ENCODE peak calls at places on chromosomes 1 and 21, in nine cellular contexts. T, B, O, Z, R, V, A, F and I are unnamed samples.

GRCh38 chr21:16570856-16571255 is 841.1 kb downstream of the USP25 start:
- DNase-seq in T (no peak), B (no peak), O (no peak), Z (no peak), R (no peak), V (no peak), A (no peak), F (no peak), I (no peak)

GRCh38 chr1:210558302-210558701 is 229.6 kb downstream of the HHAT start:
- DNase-seq in T (peak; percentile 12), B (peak; percentile 0), O (no peak), Z (no peak), R (no peak), V (peak; percentile 87), A (no peak), F (no peak), I (peak; percentile 67)

GRCh38 chr1:194658090-194658439 is 1471.7 kb upstream of the B3GALT2 start:
- DNase-seq in T (peak; percentile 75), B (no peak), O (peak; percentile 48), Z (no peak), R (no peak), V (no peak), A (no peak), F (no peak), I (no peak)

GRCh38 chr1:172278478-172278877 is 142.0 kb upstream of the C1orf105 start:
- DNase-seq in T (peak; percentile 39), B (no peak), O (peak; percentile 85), Z (no peak), R (no peak), V (no peak), A (peak; percentile 63), F (no peak), I (no peak)

GRCh38 chr21:40841524-40842196 is 5.3 kb downstream of the DSCAM start:
- DNase-seq in T (peak; percentile 18), B (peak; percentile 82), O (peak; percentile 79), Z (no peak), R (peak; percentile 34), V (peak; percentile 72), A (peak; percentile 10), F (no peak), I (peak; percentile 61)

GRCh38 chr1:18484276-18484675 is 3.5 kb downstream of the KLHDC7A start:
- DNase-seq in T (no peak), B (no peak), O (no peak), Z (no peak), R (no peak), V (no peak), A (no peak), F (no peak), I (no peak)

GRCh38 chr1:204250428-204251030 is 36.7 kb upstream of the GOLT1A start:
- DNase-seq in T (no peak), B (no peak), O (no peak), Z (no peak), R (no peak), V (no peak), A (no peak), F (no peak), I (no peak)

GRCh38 chr1:197614916-197615692 is 160.2 kb downstream of the DENND1B start:
- DNase-seq in T (peak; percentile 49), B (peak; percentile 4), O (peak; percentile 63), Z (no peak), R (no peak), V (peak; percentile 27), A (peak; percentile 40), F (no peak), I (no peak)

GRCh38 chr1:93960641-93961147 is 51.5 kb upstream of the GCLM start:
- DNase-seq in T (no peak), B (no peak), O (peak; percentile 92), Z (no peak), R (no peak), V (no peak), A (no peak), F (no peak), I (no peak)

GRCh38 chr1:160997323-160998038 is 23.5 kb downstream of the F11R start:
- DNase-seq in T (peak; percentile 65), B (no peak), O (peak; percentile 73), Z (no peak), R (no peak), V (peak; percentile 83), A (peak; percentile 69), F (peak; percentile 22), I (no peak)

GRCh38 chr21:31282095-31282709 is 61.9 kb downstream of the TIAM1 start:
- DNase-seq in T (peak; percentile 92), B (no peak), O (peak; percentile 69), Z (no peak), R (no peak), V (peak; percentile 57), A (peak; percentile 70), F (no peak), I (no peak)

GRCh38 chr1:232443372-232443771 is 186.6 kb downstream of the SIPA1L2 start:
- DNase-seq in T (no peak), B (no peak), O (peak; percentile 30), Z (no peak), R (no peak), V (no peak), A (no peak), F (no peak), I (no peak)

GRCh38 chr1:162094271-162094670 is 24.8 kb downstream of the NOS1AP start:
- DNase-seq in T (peak; percentile 18), B (no peak), O (no peak), Z (no peak), R (no peak), V (no peak), A (peak; percentile 30), F (no peak), I (no peak)

GRCh38 chr1:164592634-164593033 is 33.6 kb downstream of the PBX1 start:
- DNase-seq in T (no peak), B (no peak), O (no peak), Z (no peak), R (no peak), V (no peak), A (no peak), F (no peak), I (no peak)

GRCh38 chr1:239982762-239983161 is 108.9 kb upstream of the FMN2 start:
- DNase-seq in T (no peak), B (no peak), O (no peak), Z (no peak), R (no peak), V (no peak), A (peak; percentile 21), F (no peak), I (no peak)

GRCh38 chr1:15424146-15424667 is 14.0 kb upstream of the CTRC start:
- DNase-seq in T (no peak), B (peak; percentile 84), O (no peak), Z (no peak), R (no peak), V (no peak), A (no peak), F (no peak), I (no peak)

GRCh38 chr1:157437301-157437700 is 115.0 kb downstream of the FCRL5 start:
- DNase-seq in T (no peak), B (no peak), O (no peak), Z (no peak), R (no peak), V (no peak), A (no peak), F (no peak), I (no peak)

GRCh38 chr1:240031414-240031813 is 60.3 kb upstream of the FMN2 start:
- DNase-seq in T (peak; percentile 81), B (no peak), O (no peak), Z (no peak), R (no peak), V (no peak), A (peak; percentile 35), F (no peak), I (no peak)

GRCh38 chr1:77313491-77313890 is 31.7 kb downstream of the AK5 start:
- DNase-seq in T (peak; percentile 16), B (no peak), O (peak; percentile 32), Z (no peak), R (no peak), V (no peak), A (no peak), F (peak; percentile 35), I (no peak)

GRCh38 chr1:244964112-244964971 is 100.0 kb upstream of the HNRNPU start:
- DNase-seq in T (peak; percentile 87), B (no peak), O (no peak), Z (no peak), R (no peak), V (no peak), A (peak; percentile 71), F (peak; percentile 2), I (no peak)